ENCODE peak calls at places on chromosome 15, in nine cellular contexts. U is CD4-positive, alpha-beta T cell; T is IMR-90; S is psoas muscle; W is Peyer's patch; C is thoracic aorta; Y is ascending aorta; E is AG04450; G is CD8-positive, alpha-beta T cell. R is an unnamed sample.

GRCh38 chr15:58457466-58457965 is 25.7 kb downstream of the LIPC start:
- DNase-seq in C (no peak), S (no peak), U (no peak), E (peak; percentile 80), G (no peak), Y (no peak), T (peak; percentile 97), W (no peak), R (no peak)

GRCh38 chr15:68431792-68432401 is at the start of gene ITGA11:
- DNase-seq in U (no peak), T (peak; percentile 34), Y (peak; percentile 89), G (no peak), W (no peak), S (peak; percentile 78), E (no peak), C (peak; percentile 59), R (peak; percentile 90)

GRCh38 chr15:87736401-87736800 is 520.1 kb downstream of the NTRK3 start:
- DNase-seq in U (no peak), W (no peak), C (no peak), E (peak; percentile 23), G (no peak), T (peak; percentile 76), Y (no peak), S (no peak), R (no peak)

GRCh38 chr15:75517233-75517632 is 61.9 kb downstream of the PTPN9 start:
- DNase-seq in U (no peak), W (no peak), G (no peak), T (peak; percentile 36), Y (no peak), E (no peak), C (no peak), S (no peak), R (no peak)

GRCh38 chr15:101027273-101027901 is 108.2 kb downstream of the LRRK1 start:
- DNase-seq in T (no peak), C (no peak), S (no peak), U (no peak), E (no peak), W (peak; percentile 10), G (no peak), Y (peak; percentile 62), R (no peak)

GRCh38 chr15:51848811-51849210 is 19.4 kb downstream of the TMOD3 start:
- DNase-seq in E (no peak), G (no peak), S (no peak), C (no peak), U (no peak), W (no peak), T (no peak), Y (no peak), R (no peak)

GRCh38 chr15:67049351-67050044 is 15.9 kb upstream of the SMAD3 start:
- DNase-seq in Y (peak; percentile 76), T (peak; percentile 92), U (no peak), S (no peak), C (no peak), W (no peak), E (no peak), G (no peak), R (no peak)

GRCh38 chr15:78938608-78939488 is 6.0 kb downstream of the CTSH start:
- DNase-seq in Y (no peak), C (no peak), W (peak; percentile 63), S (no peak), T (no peak), E (no peak), U (no peak), G (no peak), R (no peak)

GRCh38 chr15:94230886-94231727 is at the start of gene MCTP2:
- DNase-seq in T (peak; percentile 70), C (peak; percentile 30), W (peak; percentile 91), S (peak; percentile 70), U (peak; percentile 59), G (peak; percentile 77), E (peak; percentile 39), Y (peak; percentile 85), R (peak; percentile 95)

GRCh38 chr15:43876872-43877271 is 50.1 kb downstream of the WDR76 start:
- DNase-seq in U (no peak), E (no peak), T (no peak), Y (no peak), W (no peak), S (no peak), G (no peak), C (no peak), R (no peak)

GRCh38 chr15:100372695-100373036 is 30.9 kb upstream of the ADAMTS17 start:
- DNase-seq in U (no peak), E (no peak), G (no peak), C (no peak), W (no peak), S (peak; percentile 40), Y (no peak), T (no peak), R (no peak)

GRCh38 chr15:52609593-52609992 is 40.8 kb upstream of the ARPP19 start:
- DNase-seq in U (no peak), T (no peak), E (no peak), W (no peak), C (no peak), G (no peak), S (no peak), Y (no peak), R (no peak)

GRCh38 chr15:73959012-73959581 is 32.8 kb downstream of the LOXL1 start:
- DNase-seq in T (no peak), G (no peak), W (no peak), E (no peak), C (no peak), U (peak; percentile 33), Y (peak; percentile 38), S (no peak), R (no peak)

GRCh38 chr15:73141216-73141900 is 89.1 kb downstream of the NEO1 start:
- DNase-seq in G (no peak), T (no peak), C (no peak), U (no peak), W (no peak), E (no peak), S (no peak), Y (no peak), R (no peak)

DNA sequence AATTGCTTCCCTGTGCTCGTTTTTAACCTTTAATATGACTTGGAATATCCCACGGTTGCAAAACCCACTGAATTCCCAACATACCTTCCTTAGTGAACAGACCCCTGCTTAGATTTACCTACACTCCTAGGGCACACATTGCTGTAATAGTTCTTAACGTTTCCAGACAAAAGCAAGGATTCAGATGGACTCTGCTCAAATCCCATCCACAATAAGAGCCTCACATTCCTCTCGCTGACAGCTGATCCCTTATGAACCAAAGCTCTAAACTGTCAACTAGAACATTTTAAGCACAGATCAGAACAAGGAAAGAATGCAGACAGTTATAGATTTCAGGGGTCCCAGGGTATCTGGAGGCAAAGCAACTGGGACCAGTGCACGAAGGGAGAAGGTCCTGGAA is 248.3 kb upstream of the ICE2 start:
- DNase-seq in T (no peak), C (no peak), S (no peak), U (no peak), G (no peak), E (no peak), W (no peak), Y (no peak), R (no peak)
- H3K27ac ChIP-seq in T (no peak overlapping the region), C (no peak overlapping the region), S (no peak overlapping the region), U (no peak overlapping the region), G (no peak overlapping the region), E (no peak overlapping the region), W (no peak overlapping the region), Y (no peak overlapping the region), R (no peak overlapping the region)

GRCh38 chr15:99343836-99344551 is 92.7 kb downstream of the LRRC28 start:
- DNase-seq in E (no peak), C (no peak), W (peak; percentile 38), G (peak; percentile 34), S (peak; percentile 25), U (peak; percentile 51), Y (no peak), T (no peak), R (peak; percentile 24)
- TF ChIP-seq CTCF in E (peak; percentile 15), C (peak; percentile 56), W (peak; percentile 14), G (peak; percentile 62), S (peak; percentile 36), U (peak; percentile 74), Y (peak; percentile 15), T (no peak), R (no peak)

DNA sequence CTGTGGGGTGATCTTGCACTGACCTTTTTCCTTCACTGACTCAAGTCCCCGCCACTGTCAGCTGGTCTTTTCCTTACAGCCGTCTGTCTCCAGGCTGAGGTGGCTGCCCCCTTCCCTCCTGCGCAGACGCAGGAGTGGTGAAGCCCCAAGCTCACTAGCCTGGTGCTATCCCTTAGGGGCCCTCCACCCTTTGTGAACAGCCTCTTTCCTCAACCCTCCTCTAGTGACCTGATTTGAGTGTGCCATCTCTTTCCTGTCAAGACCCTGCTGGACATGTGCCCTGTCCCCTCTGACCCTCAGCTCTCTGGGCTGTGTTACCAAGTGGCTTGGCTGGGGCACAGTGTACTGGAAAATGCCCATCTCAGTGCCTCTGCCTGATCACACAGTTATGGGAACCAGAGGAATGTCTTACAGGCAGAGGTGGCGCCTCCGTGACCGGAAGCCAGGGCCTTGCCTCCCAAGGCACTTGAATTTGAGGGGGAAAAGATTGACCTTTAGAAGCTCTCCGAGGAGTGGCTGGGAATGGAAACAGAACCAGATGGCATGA is 8.7 kb downstream of the KBTBD13 start:
- DNase-seq in S (no peak), Y (no peak), W (no peak), G (no peak), C (no peak), E (no peak), T (no peak), U (no peak), R (peak; percentile 66)
- H3K27ac ChIP-seq in S (peak overlapping the region; percentile 87), Y (peak overlapping the region; percentile 96), W (no peak overlapping the region), G (no peak overlapping the region), C (peak overlapping the region; percentile 96), E (no peak overlapping the region), T (no peak overlapping the region), U (no peak overlapping the region), R (peak overlapping the region; percentile 57)

GRCh38 chr15:84603630-84604379 is 3.0 kb downstream of the ZSCAN2 start:
- DNase-seq in C (no peak), E (no peak), S (no peak), T (no peak), G (no peak), U (no peak), Y (no peak), W (no peak), R (peak; percentile 56)

GRCh38 chr15:84604804-84605203 is 4.0 kb downstream of the ZSCAN2 start:
- DNase-seq in E (no peak), Y (peak; percentile 45), T (peak; percentile 5), G (no peak), W (no peak), U (no peak), C (no peak), S (no peak), R (no peak)

GRCh38 chr15:84605225-84605882 is 4.5 kb downstream of the ZSCAN2 start:
- DNase-seq in E (no peak), T (peak; percentile 14), U (no peak), C (no peak), S (no peak), Y (no peak), W (no peak), G (no peak), R (no peak)

GRCh38 chr15:84608707-84609284 is 8.0 kb downstream of the ZSCAN2 start:
- DNase-seq in T (no peak), E (no peak), G (no peak), S (no peak), C (no peak), Y (no peak), W (no peak), U (no peak), R (no peak)

DNA sequence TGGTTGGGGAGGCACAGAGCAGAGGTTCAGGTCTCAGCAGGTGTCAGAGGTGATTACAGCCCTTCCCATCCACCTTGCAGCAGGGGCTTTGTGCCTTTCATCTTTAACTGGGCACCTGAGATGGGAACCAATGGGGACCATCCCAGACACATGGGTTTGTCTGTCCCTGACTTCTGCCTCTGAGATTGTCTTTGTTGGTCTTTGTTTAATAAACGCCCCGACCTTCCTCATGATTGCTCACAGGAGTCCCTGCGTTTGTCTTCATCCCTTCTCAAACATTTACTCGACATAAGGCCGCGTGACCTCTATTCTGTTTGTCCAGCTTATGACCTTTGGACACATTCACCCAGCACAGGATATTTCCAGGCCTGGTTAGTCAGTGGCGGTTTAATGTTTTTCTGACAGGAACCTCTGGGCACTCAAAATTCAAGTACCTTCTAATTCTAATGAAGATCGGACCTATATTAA is 5.9 kb downstream of the ZSCAN2 start:
- DNase-seq in S (no peak), U (no peak), E (no peak), Y (no peak), W (no peak), T (no peak), C (no peak), G (no peak), R (no peak)
- TF ChIP-seq CTCF in S (no peak), U (no peak), E (no peak), Y (no peak), W (no peak), T (no peak), C (no peak), G (no peak), R (no peak)